ENCODE peak calls at places on chromosomes 4 and X, in ten cellular contexts. X, K, J, M, L, Y, Q, B, A and T are unnamed samples.

GRCh38 chrX:13864264-13864663 is 47.4 kb upstream of the GPM6B start:
- DNase-seq in X (no peak), K (no peak), J (peak; percentile 30), M (no peak), L (no peak), Y (no peak), Q (no peak), B (no peak), A (no peak), T (no peak)

GRCh38 chr4:137819964-137820383 is 287.7 kb upstream of the PCDH18 start:
- DNase-seq in X (no peak), K (no peak), J (peak; percentile 65), M (peak; percentile 60), L (no peak), Y (no peak), Q (peak; percentile 72), B (no peak), A (peak; percentile 32), T (peak; percentile 25)

GRCh38 chr4:111268769-111269414 is 646.0 kb upstream of the PITX2 start:
- DNase-seq in X (no peak), K (no peak), J (peak; percentile 49), M (peak; percentile 33), L (no peak), Y (no peak), Q (no peak), B (no peak), A (no peak), T (no peak)

GRCh38 chrX:10157545-10157944 is 770 bp downstream of the CLCN4 start:
- DNase-seq in X (no peak), K (no peak), J (peak; percentile 59), M (peak; percentile 42), L (no peak), Y (no peak), Q (peak; percentile 54), B (no peak), A (no peak), T (no peak)

GRCh38 chrX:95678679-95679078 is 1006.0 kb upstream of the DIAPH2 start:
- DNase-seq in X (no peak), K (no peak), J (no peak), M (no peak), L (no peak), Y (no peak), Q (peak; percentile 73), B (no peak), A (no peak), T (no peak)

GRCh38 chr4:82076359-82076758 is 297.4 kb downstream of the HNRNPD start:
- DNase-seq in X (no peak), K (no peak), J (no peak), M (no peak), L (no peak), Y (no peak), Q (no peak), B (no peak), A (no peak), T (no peak)

GRCh38 chr4:124070688-124071484 is 641.6 kb downstream of the ANKRD50 start:
- DNase-seq in X (no peak), K (no peak), J (peak; percentile 19), M (no peak), L (no peak), Y (no peak), Q (no peak), B (no peak), A (no peak), T (no peak)

GRCh38 chrX:116413273-116413672 is 23.1 kb upstream of the SLC6A14 start:
- DNase-seq in X (no peak), K (no peak), J (no peak), M (no peak), L (no peak), Y (no peak), Q (peak; percentile 85), B (no peak), A (no peak), T (no peak)

GRCh38 chr4:10007772-10008171 is 13.5 kb downstream of the SLC2A9 start:
- DNase-seq in X (peak; percentile 20), K (no peak), J (no peak), M (no peak), L (no peak), Y (no peak), Q (no peak), B (no peak), A (no peak), T (no peak)

GRCh38 chrX:140514554-140514953 is 9.7 kb upstream of the SOX3 start:
- DNase-seq in X (no peak), K (no peak), J (no peak), M (no peak), L (no peak), Y (no peak), Q (no peak), B (no peak), A (no peak), T (no peak)

GRCh38 chrX:65697915-65698796 is 30.7 kb downstream of the MSN start:
- DNase-seq in X (peak; percentile 61), K (peak; percentile 43), J (no peak), M (peak; percentile 67), L (peak; percentile 53), Y (peak; percentile 47), Q (no peak), B (peak; percentile 58), A (no peak), T (no peak)

GRCh38 chr4:137312257-137312656 is 220.0 kb downstream of the PCDH18 start:
- DNase-seq in X (no peak), K (no peak), J (peak; percentile 43), M (no peak), L (no peak), Y (no peak), Q (peak; percentile 27), B (no peak), A (no peak), T (no peak)

GRCh38 chr4:147138171-147138570 is 192.5 kb upstream of the TTC29 start:
- DNase-seq in X (peak; percentile 13), K (no peak), J (peak; percentile 33), M (peak; percentile 54), L (no peak), Y (no peak), Q (no peak), B (no peak), A (no peak), T (no peak)

GRCh38 chr4:40264995-40265909 is 68.4 kb downstream of the RHOH start:
- DNase-seq in X (no peak), K (peak; percentile 43), J (no peak), M (peak; percentile 74), L (peak; percentile 38), Y (no peak), Q (no peak), B (no peak), A (no peak), T (no peak)

GRCh38 chr4:183798921-183799307 is 106.2 kb upstream of the STOX2 start:
- DNase-seq in X (no peak), K (no peak), J (no peak), M (no peak), L (no peak), Y (no peak), Q (no peak), B (no peak), A (no peak), T (no peak)

DNA sequence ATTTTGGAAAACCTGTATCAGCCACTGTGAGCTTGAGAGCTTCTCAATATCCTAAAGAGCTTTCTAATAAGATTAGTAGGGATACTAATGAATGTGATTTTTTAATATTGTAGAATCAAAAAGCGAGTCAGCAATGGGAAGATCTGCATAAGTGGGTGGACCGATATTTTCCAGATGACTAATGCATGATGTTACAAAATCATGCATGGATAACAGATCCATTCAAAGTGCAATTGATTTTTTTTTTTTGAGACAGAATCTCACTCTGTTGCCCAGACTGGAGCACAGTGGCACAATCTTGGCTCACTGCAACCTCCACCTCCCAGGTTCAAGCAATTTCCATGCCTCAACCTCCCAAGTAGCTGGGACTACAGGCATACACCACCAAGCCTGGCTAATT is 7.3 kb upstream of the CLDN2 start:
- DNase-seq in X (no peak), K (no peak), J (peak; percentile 57), M (peak; percentile 34), L (no peak), Y (no peak), Q (peak; percentile 70), B (no peak), A (no peak), T (no peak)
- H3K27me3 ChIP-seq in X (no peaks in the 10 kb centered on the region), K (no peaks in the 10 kb centered on the region), J (peaks cover 13% of the 10 kb centered on the region), M (peaks cover 48% of the 10 kb centered on the region), L (no peaks in the 10 kb centered on the region), Y (no peaks in the 10 kb centered on the region), Q (no peaks in the 10 kb centered on the region), B (no peaks in the 10 kb centered on the region), A (no peaks in the 10 kb centered on the region), T (no peaks in the 10 kb centered on the region)

DNA sequence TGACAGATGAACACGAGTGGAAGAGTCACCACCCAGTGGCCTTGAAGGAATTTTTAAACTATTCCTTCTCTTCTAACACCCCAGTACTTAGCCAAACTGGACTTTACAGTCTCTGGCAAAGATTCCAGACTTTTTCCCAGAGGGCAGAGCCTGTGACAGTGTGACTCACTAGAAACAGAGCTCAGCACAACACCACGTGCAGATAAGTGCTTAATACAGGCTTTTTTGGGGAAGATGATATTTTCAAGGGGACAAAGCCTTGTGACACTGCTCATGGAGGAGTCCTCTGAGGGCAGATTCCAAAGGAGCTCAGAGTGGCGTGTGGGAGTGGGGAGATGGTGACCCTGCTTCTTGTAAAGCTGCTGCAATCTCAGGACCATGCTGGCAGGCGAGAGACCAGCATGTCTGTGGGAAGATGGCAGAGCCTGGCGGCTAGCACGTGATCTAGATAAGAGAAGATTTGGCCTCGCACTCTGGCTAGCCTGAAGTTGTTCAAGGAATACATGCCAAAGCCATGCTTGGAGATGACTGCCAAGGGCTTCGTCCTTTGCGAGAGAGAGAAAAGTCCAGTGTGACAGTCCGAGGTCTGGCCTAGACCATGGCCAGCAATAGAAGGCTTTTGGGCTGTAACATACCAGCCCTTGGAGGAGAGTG is 2.4 kb downstream of the RAB33A start:
- DNase-seq in X (peak; percentile 38), K (no peak), J (peak; percentile 81), M (peak; percentile 88), L (no peak), Y (peak; percentile 66), Q (peak; percentile 25), B (no peak), A (no peak), T (peak; percentile 42)
- H3K4me3 ChIP-seq in X (no peak overlapping the region), K (peak overlapping the region; percentile 74), J (no peak overlapping the region), M (no peak overlapping the region), L (peak overlapping the region; percentile 29), Y (no peak overlapping the region), Q (no peak overlapping the region), B (no peak overlapping the region), A (no peak overlapping the region), T (no peak overlapping the region)

GRCh38 chrX:37717708-37718107 is 32.1 kb downstream of the XK start:
- DNase-seq in X (no peak), K (no peak), J (no peak), M (no peak), L (no peak), Y (no peak), Q (no peak), B (no peak), A (no peak), T (no peak)
- H3K27me3 ChIP-seq in X (no peaks in the 10 kb centered on the region), K (no peaks in the 10 kb centered on the region), J (no peaks in the 10 kb centered on the region), M (peaks cover 13% of the 10 kb centered on the region), L (no peaks in the 10 kb centered on the region), Y (no peaks in the 10 kb centered on the region), Q (no peaks in the 10 kb centered on the region), B (peaks cover 3% of the 10 kb centered on the region), A (no peaks in the 10 kb centered on the region), T (no peaks in the 10 kb centered on the region)

DNA sequence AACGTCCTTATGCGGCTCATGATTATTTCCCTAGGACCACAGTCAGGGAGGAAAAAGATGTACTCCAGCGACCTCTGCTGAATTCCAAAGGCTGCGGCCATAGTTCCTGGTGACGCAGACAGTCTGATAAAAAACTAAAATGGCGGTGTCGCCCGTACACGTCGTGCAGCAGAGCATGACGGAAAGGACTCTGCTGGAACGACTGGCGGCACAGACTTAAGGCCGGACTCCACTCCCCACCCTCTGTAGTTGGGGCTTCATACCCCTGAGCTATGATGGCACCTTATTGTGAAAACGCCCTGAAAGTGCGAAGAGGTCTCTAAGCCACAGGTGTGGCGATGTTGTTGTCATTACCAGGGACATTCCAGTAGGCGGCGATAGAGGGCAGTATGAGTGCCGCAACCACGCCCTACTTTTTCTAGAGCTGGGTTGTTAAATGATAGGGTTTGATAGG is 90.0 kb upstream of the EDA2R start:
- DNase-seq in X (peak; percentile 16), K (peak; percentile 31), J (peak; percentile 59), M (peak; percentile 60), L (peak; percentile 1), Y (peak; percentile 22), Q (peak; percentile 54), B (peak; percentile 44), A (peak; percentile 52), T (peak; percentile 55)
- H3K4me3 ChIP-seq in X (peak overlapping the region; percentile 51), K (peak overlapping the region; percentile 91), J (peak overlapping the region; percentile 97), M (peak overlapping the region; percentile 88), L (peak overlapping the region; percentile 67), Y (peak overlapping the region; percentile 50), Q (peak overlapping the region; percentile 44), B (peak overlapping the region; percentile 44), A (peak overlapping the region; percentile 51), T (peak overlapping the region; percentile 47)